ENCODE peak calls at places on chromosomes 7 and 10, in nine cellular contexts. S is hepatic stellate cell; J is naive thymus-derived CD8-positive, alpha-beta T cell; R is hippocampal formation; Y is cerebellar cortex; W is GM03348; Q is cardiac fibroblast; M is stimulated activated CD4-positive, alpha-beta T cell treated with anti-CD3 and anti-CD28 coated beads, Interleukin-4, amount 100 ng/mL, for 48 hours; E is stimulated activated CD8-positive, alpha-beta memory T cell treated with anti-CD3 and anti-CD28 coated beads, Interleukin-2, amount 100 ng/mL, for 1 hour. N is an unnamed sample.
A peak's percentile ranks its signal among the peaks of the same experiment; 100 is the strongest.

GRCh38 chr10:90028312-90028711 is 326.9 kb downstream of the KIF20B start:
- DNase-seq in W (no peak), R (no peak), Y (no peak), Q (no peak), S (no peak), J (no peak), M (no peak), E (no peak), N (no peak)

GRCh38 chr10:50554995-50555568 is 68.7 kb downstream of the SGMS1 start:
- DNase-seq in W (peak; percentile 43), J (peak; percentile 16), E (no peak), R (no peak), Q (peak; percentile 85), M (no peak), S (peak; percentile 21), Y (peak; percentile 72), N (peak; percentile 33)

GRCh38 chr7:152989889-152990380 is 230.4 kb downstream of the ACTR3B start:
- DNase-seq in J (no peak), M (no peak), Q (peak; percentile 2), R (no peak), Y (no peak), S (no peak), E (no peak), W (no peak), N (no peak)

GRCh38 chr7:138797715-138798320 is at the start of the genes ATP6V0A4 and TMEM213:
- DNase-seq in R (no peak), S (no peak), W (no peak), E (no peak), Q (no peak), J (no peak), Y (no peak), M (no peak), N (no peak)

GRCh38 chr7:69374036-69374420 is 224.2 kb upstream of the AUTS2 start:
- DNase-seq in R (no peak), J (no peak), Y (no peak), Q (peak; percentile 48), M (no peak), S (no peak), W (peak; percentile 46), E (no peak), N (no peak)

GRCh38 chr7:84237533-84238173 is 43.1 kb upstream of the SEMA3A start:
- DNase-seq in W (peak; percentile 29), S (peak; percentile 24), J (no peak), E (no peak), Y (no peak), M (no peak), Q (peak; percentile 69), R (no peak), N (peak; percentile 43)

GRCh38 chr10:50576245-50576815 is 47.4 kb downstream of the SGMS1 start:
- DNase-seq in Y (no peak), E (no peak), Q (peak; percentile 25), M (no peak), J (no peak), R (peak; percentile 72), W (peak; percentile 9), S (peak; percentile 43), N (no peak)

GRCh38 chr7:1512781-1513656 is 8.8 kb upstream of the INTS1 start:
- DNase-seq in M (no peak), J (peak; percentile 70), S (peak; percentile 96), Q (peak; percentile 53), W (peak; percentile 66), Y (no peak), E (no peak), R (peak; percentile 16), N (peak; percentile 36)

GRCh38 chr7:28178537-28178936 is 2.1 kb downstream of the JAZF1 start:
- DNase-seq in Y (no peak), J (no peak), R (no peak), M (no peak), S (no peak), W (no peak), E (no peak), Q (no peak), N (peak; percentile 21)

GRCh38 chr7:134996097-134996550 is 9.8 kb downstream of the AGBL3 start:
- DNase-seq in J (peak; percentile 69), R (no peak), S (no peak), W (no peak), Y (no peak), E (no peak), M (no peak), Q (peak; percentile 26), N (peak; percentile 94)

GRCh38 chr7:2639994-2640830 is 8.4 kb downstream of the TTYH3 start:
- DNase-seq in R (no peak), Q (no peak), Y (peak; percentile 68), E (no peak), W (no peak), J (no peak), S (no peak), M (no peak), N (no peak)

GRCh38 chr7:112254166-112254565 is 47.7 kb downstream of the ZNF277 start:
- DNase-seq in E (no peak), M (no peak), R (no peak), Y (no peak), W (no peak), J (no peak), S (no peak), Q (no peak), N (no peak)

GRCh38 chr10:115879372-115879771 is 393.6 kb downstream of the GFRA1 start:
- DNase-seq in M (no peak), Y (no peak), J (no peak), W (no peak), E (no peak), S (no peak), Q (no peak), R (no peak), N (peak; percentile 39)

GRCh38 chr10:5892007-5892406 is 2.0 kb downstream of the FBH1 start:
- DNase-seq in E (no peak), W (no peak), S (peak; percentile 72), Q (peak; percentile 67), Y (no peak), M (no peak), R (no peak), J (no peak), N (no peak)

GRCh38 chr10:123974406-123974805 is 82.8 kb upstream of the CPXM2 start:
- DNase-seq in S (no peak), R (no peak), W (no peak), Y (no peak), E (no peak), Q (peak; percentile 45), J (no peak), M (no peak), N (no peak)

GRCh38 chr10:3595736-3596135 is 189.3 kb downstream of the KLF6 start:
- DNase-seq in E (no peak), M (no peak), S (no peak), J (no peak), W (no peak), Y (no peak), R (no peak), Q (no peak), N (no peak)

GRCh38 chr7:2843711-2844152 is 376 bp downstream of the GNA12 start:
- DNase-seq in Q (no peak), S (peak; percentile 65), M (no peak), R (no peak), W (no peak), Y (no peak), E (no peak), J (peak; percentile 36), N (peak; percentile 58)

GRCh38 chr10:7819126-7819470 is 793 bp downstream of the TAF3 start:
- DNase-seq in M (no peak), R (peak; percentile 41), S (peak; percentile 49), W (peak; percentile 66), E (no peak), Y (peak; percentile 69), J (peak; percentile 6), Q (peak; percentile 59), N (peak; percentile 58)

GRCh38 chr10:17375936-17376584 is 78.3 kb downstream of the ST8SIA6 start:
- DNase-seq in S (peak; percentile 8), W (peak; percentile 7), M (peak; percentile 15), J (peak; percentile 2), Y (peak; percentile 6), Q (peak; percentile 15), E (no peak), R (no peak), N (peak; percentile 46)

GRCh38 chr7:51035696-51036095 is 253.0 kb upstream of the GRB10 start:
- DNase-seq in Y (no peak), M (no peak), J (no peak), Q (peak; percentile 51), E (no peak), S (no peak), W (peak; percentile 59), R (no peak), N (no peak)

GRCh38 chr10:33967721-33968120 is 633.3 kb upstream of the NRP1 start:
- DNase-seq in Y (no peak), S (no peak), E (no peak), W (no peak), M (no peak), J (no peak), R (no peak), Q (no peak), N (no peak)

GRCh38 chr7:101934618-101935017 is 117.2 kb downstream of the CUX1 start:
- DNase-seq in M (no peak), J (no peak), W (no peak), S (no peak), R (no peak), Q (no peak), Y (no peak), E (no peak), N (no peak)

GRCh38 chr10:126042354-126042753 is 146.0 kb downstream of the FANK1 start:
- DNase-seq in Q (no peak), Y (no peak), J (no peak), E (no peak), S (no peak), W (no peak), M (no peak), R (no peak), N (no peak)

GRCh38 chr7:66153691-66154090 is 39.0 kb downstream of the CRCP start:
- DNase-seq in E (no peak), W (no peak), Y (no peak), S (no peak), R (no peak), J (no peak), M (no peak), Q (no peak), N (no peak)

GRCh38 chr7:22819476-22819875 is 3.2 kb downstream of the TOMM7 start:
- DNase-seq in Y (no peak), J (no peak), Q (no peak), M (no peak), S (no peak), R (no peak), W (no peak), E (no peak), N (no peak)

N was measured in GM12865.